ENCODE peak calls at places on chromosomes 12 and 14, in six cellular contexts. One of them, this sample, is unnamed. For H3K9me3, the result is how much of the 10 kb centered on the place peaks cover.

GRCh38 chr12:122411537-122411936 is 10.9 kb downstream of the CLIP1 start:
- DNase-seq in IMR-90: no peak
- DNase-seq in thoracic aorta: no peak
- DNase-seq in effector memory CD4-positive, alpha-beta T cell: no peak
- DNase-seq in CD4-positive, alpha-beta T cell: no peak
- DNase-seq in sigmoid colon: peak
- DNase-seq in this sample: no peak

GRCh38 chr12:61362037-61362436 is 898.2 kb upstream of the USP15 start:
- DNase-seq in IMR-90: no peak
- DNase-seq in thoracic aorta: no peak
- DNase-seq in effector memory CD4-positive, alpha-beta T cell: no peak
- DNase-seq in CD4-positive, alpha-beta T cell: no peak
- DNase-seq in sigmoid colon: no peak
- DNase-seq in this sample: no peak

GRCh38 chr14:34088918-34089317 is 138.0 kb upstream of the EGLN3 start:
- DNase-seq in IMR-90: no peak
- DNase-seq in thoracic aorta: no peak
- DNase-seq in effector memory CD4-positive, alpha-beta T cell: no peak
- DNase-seq in CD4-positive, alpha-beta T cell: no peak
- DNase-seq in sigmoid colon: no peak
- DNase-seq in this sample: no peak

GRCh38 chr14:72291908-72292688 is 359.9 kb downstream of the RGS6 start:
- DNase-seq in IMR-90: peak
- DNase-seq in thoracic aorta: no peak
- DNase-seq in effector memory CD4-positive, alpha-beta T cell: no peak
- DNase-seq in CD4-positive, alpha-beta T cell: no peak
- DNase-seq in sigmoid colon: no peak
- DNase-seq in this sample: no peak

GRCh38 chr12:54215990-54216579 is 27.3 kb upstream of the SMUG1 start:
- DNase-seq in IMR-90: no peak
- DNase-seq in thoracic aorta: no peak
- DNase-seq in effector memory CD4-positive, alpha-beta T cell: peak
- DNase-seq in CD4-positive, alpha-beta T cell: no peak
- DNase-seq in sigmoid colon: no peak
- DNase-seq in this sample: peak

GRCh38 chr14:104223101-104223809 is 84.9 kb downstream of the KIF26A start:
- DNase-seq in IMR-90: no peak
- DNase-seq in thoracic aorta: no peak
- DNase-seq in effector memory CD4-positive, alpha-beta T cell: no peak
- DNase-seq in CD4-positive, alpha-beta T cell: no peak
- DNase-seq in sigmoid colon: no peak
- DNase-seq in this sample: no peak

GRCh38 chr12:71438670-71439361 is 782 bp upstream of the LGR5 start:
- DNase-seq in IMR-90: no peak
- DNase-seq in thoracic aorta: no peak
- DNase-seq in effector memory CD4-positive, alpha-beta T cell: no peak
- DNase-seq in CD4-positive, alpha-beta T cell: no peak
- DNase-seq in sigmoid colon: no peak
- DNase-seq in this sample: no peak

GRCh38 chr12:56801661-56802622 is 38.8 kb downstream of the HSD17B6 start:
- DNase-seq in IMR-90: no peak
- DNase-seq in thoracic aorta: no peak
- DNase-seq in effector memory CD4-positive, alpha-beta T cell: no peak
- DNase-seq in CD4-positive, alpha-beta T cell: no peak
- DNase-seq in sigmoid colon: no peak
- DNase-seq in this sample: no peak

GRCh38 chr14:37034410-37035285 is 137.8 kb downstream of the SLC25A21 start:
- DNase-seq in IMR-90: peak
- DNase-seq in thoracic aorta: no peak
- DNase-seq in effector memory CD4-positive, alpha-beta T cell: no peak
- DNase-seq in CD4-positive, alpha-beta T cell: no peak
- DNase-seq in sigmoid colon: no peak
- DNase-seq in this sample: no peak

GRCh38 chr14:51529731-51530130 is 122.0 kb upstream of the FRMD6 start:
- DNase-seq in IMR-90: no peak
- DNase-seq in thoracic aorta: no peak
- DNase-seq in effector memory CD4-positive, alpha-beta T cell: no peak
- DNase-seq in CD4-positive, alpha-beta T cell: no peak
- DNase-seq in sigmoid colon: no peak
- DNase-seq in this sample: no peak

GRCh38 chr12:111597731-111598636 is 1.1 kb downstream of the ATXN2 start:
- DNase-seq in IMR-90: no peak
- DNase-seq in thoracic aorta: no peak
- DNase-seq in effector memory CD4-positive, alpha-beta T cell: peak
- DNase-seq in CD4-positive, alpha-beta T cell: no peak
- DNase-seq in sigmoid colon: peak
- DNase-seq in this sample: peak

GRCh38 chr12:28172434-28173030 is 17.7 kb upstream of the CCDC91 start:
- DNase-seq in IMR-90: peak
- DNase-seq in thoracic aorta: no peak
- DNase-seq in effector memory CD4-positive, alpha-beta T cell: no peak
- DNase-seq in CD4-positive, alpha-beta T cell: no peak
- DNase-seq in sigmoid colon: no peak
- DNase-seq in this sample: no peak

GRCh38 chr12:121676190-121676589 is 6.7 kb upstream of the MORN3 start:
- DNase-seq in IMR-90: no peak
- DNase-seq in thoracic aorta: no peak
- DNase-seq in effector memory CD4-positive, alpha-beta T cell: no peak
- DNase-seq in CD4-positive, alpha-beta T cell: no peak
- DNase-seq in sigmoid colon: no peak
- DNase-seq in this sample: no peak

GRCh38 chr14:21505009-21505553 is 6.1 kb downstream of the METTL3 start:
- DNase-seq in IMR-90: no peak
- DNase-seq in thoracic aorta: no peak
- DNase-seq in effector memory CD4-positive, alpha-beta T cell: no peak
- DNase-seq in CD4-positive, alpha-beta T cell: no peak
- DNase-seq in sigmoid colon: no peak
- DNase-seq in this sample: no peak

GRCh38 chr12:111411187-111411764 is 5.6 kb downstream of the SH2B3 start:
- DNase-seq in IMR-90: no peak
- DNase-seq in thoracic aorta: no peak
- DNase-seq in effector memory CD4-positive, alpha-beta T cell: no peak
- DNase-seq in CD4-positive, alpha-beta T cell: no peak
- DNase-seq in sigmoid colon: no peak
- DNase-seq in this sample: no peak

GRCh38 chr12:104168596-104168995 is 30.6 kb upstream of the NFYB start:
- DNase-seq in IMR-90: no peak
- DNase-seq in thoracic aorta: no peak
- DNase-seq in effector memory CD4-positive, alpha-beta T cell: no peak
- DNase-seq in CD4-positive, alpha-beta T cell: no peak
- DNase-seq in sigmoid colon: no peak
- DNase-seq in this sample: no peak

GRCh38 chr12:95674631-95675030 is 115.9 kb downstream of the NTN4 start:
- DNase-seq in IMR-90: no peak
- DNase-seq in thoracic aorta: no peak
- DNase-seq in effector memory CD4-positive, alpha-beta T cell: no peak
- DNase-seq in CD4-positive, alpha-beta T cell: no peak
- DNase-seq in sigmoid colon: no peak
- DNase-seq in this sample: no peak

GRCh38 chr12:104793968-104794367 is 164.1 kb downstream of the SLC41A2 start:
- DNase-seq in IMR-90: no peak
- DNase-seq in thoracic aorta: no peak
- DNase-seq in effector memory CD4-positive, alpha-beta T cell: no peak
- DNase-seq in CD4-positive, alpha-beta T cell: no peak
- DNase-seq in sigmoid colon: no peak
- DNase-seq in this sample: no peak

GRCh38 chr14:104554608-104555401 is 24.8 kb upstream of the C14orf180 start:
- DNase-seq in IMR-90: no peak
- DNase-seq in thoracic aorta: no peak
- DNase-seq in effector memory CD4-positive, alpha-beta T cell: no peak
- DNase-seq in CD4-positive, alpha-beta T cell: no peak
- DNase-seq in sigmoid colon: peak
- DNase-seq in this sample: peak

GRCh38 chr14:90782892-90783291 is 33.3 kb downstream of the TTC7B start:
- DNase-seq in IMR-90: no peak
- DNase-seq in thoracic aorta: no peak
- DNase-seq in effector memory CD4-positive, alpha-beta T cell: no peak
- DNase-seq in CD4-positive, alpha-beta T cell: no peak
- DNase-seq in sigmoid colon: peak
- DNase-seq in this sample: no peak

DNA sequence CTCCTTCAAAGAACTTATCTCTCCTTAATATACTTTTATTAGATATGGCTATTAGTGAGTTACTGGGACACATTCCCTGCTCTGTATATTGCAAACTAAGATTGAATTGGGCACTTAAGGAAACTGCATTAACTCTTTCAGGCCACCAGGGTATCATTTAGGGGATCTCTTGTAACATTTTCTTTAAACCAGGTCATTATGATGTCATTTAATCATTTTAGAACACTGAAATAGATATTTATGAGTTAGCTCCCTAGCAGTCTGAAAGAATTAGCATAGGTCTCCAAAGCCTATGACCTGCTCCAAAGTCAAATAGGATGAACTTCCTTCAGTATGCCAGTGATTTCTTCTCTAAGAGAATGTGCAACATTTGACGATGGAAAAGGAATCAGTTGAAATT is 506.9 kb downstream of the FOXG1 start:
- DNase-seq in IMR-90: no peak
- DNase-seq in thoracic aorta: no peak
- DNase-seq in effector memory CD4-positive, alpha-beta T cell: no peak
- DNase-seq in CD4-positive, alpha-beta T cell: no peak
- DNase-seq in sigmoid colon: no peak
- DNase-seq in this sample: no peak
- H3K9me3 ChIP-seq in IMR-90: under half
- H3K9me3 ChIP-seq in thoracic aorta: under half
- H3K9me3 ChIP-seq in effector memory CD4-positive, alpha-beta T cell: under half
- H3K9me3 ChIP-seq in CD4-positive, alpha-beta T cell: under half
- H3K9me3 ChIP-seq in sigmoid colon: under half
- H3K9me3 ChIP-seq in this sample: under half

GRCh38 chr14:105711841-105712460 is 185.6 kb downstream of the TMEM121 start:
- DNase-seq in IMR-90: no peak
- DNase-seq in thoracic aorta: no peak
- DNase-seq in effector memory CD4-positive, alpha-beta T cell: no peak
- DNase-seq in CD4-positive, alpha-beta T cell: no peak
- DNase-seq in sigmoid colon: no peak
- DNase-seq in this sample: no peak

GRCh38 chr14:105711058-105711620 is 184.8 kb downstream of the TMEM121 start:
- DNase-seq in IMR-90: no peak
- DNase-seq in thoracic aorta: no peak
- DNase-seq in effector memory CD4-positive, alpha-beta T cell: no peak
- DNase-seq in CD4-positive, alpha-beta T cell: no peak
- DNase-seq in sigmoid colon: no peak
- DNase-seq in this sample: no peak

GRCh38 chr14:105709281-105710118 is 183.1 kb downstream of the TMEM121 start:
- DNase-seq in IMR-90: no peak
- DNase-seq in thoracic aorta: no peak
- DNase-seq in effector memory CD4-positive, alpha-beta T cell: no peak
- DNase-seq in CD4-positive, alpha-beta T cell: no peak
- DNase-seq in sigmoid colon: no peak
- DNase-seq in this sample: no peak

DNA sequence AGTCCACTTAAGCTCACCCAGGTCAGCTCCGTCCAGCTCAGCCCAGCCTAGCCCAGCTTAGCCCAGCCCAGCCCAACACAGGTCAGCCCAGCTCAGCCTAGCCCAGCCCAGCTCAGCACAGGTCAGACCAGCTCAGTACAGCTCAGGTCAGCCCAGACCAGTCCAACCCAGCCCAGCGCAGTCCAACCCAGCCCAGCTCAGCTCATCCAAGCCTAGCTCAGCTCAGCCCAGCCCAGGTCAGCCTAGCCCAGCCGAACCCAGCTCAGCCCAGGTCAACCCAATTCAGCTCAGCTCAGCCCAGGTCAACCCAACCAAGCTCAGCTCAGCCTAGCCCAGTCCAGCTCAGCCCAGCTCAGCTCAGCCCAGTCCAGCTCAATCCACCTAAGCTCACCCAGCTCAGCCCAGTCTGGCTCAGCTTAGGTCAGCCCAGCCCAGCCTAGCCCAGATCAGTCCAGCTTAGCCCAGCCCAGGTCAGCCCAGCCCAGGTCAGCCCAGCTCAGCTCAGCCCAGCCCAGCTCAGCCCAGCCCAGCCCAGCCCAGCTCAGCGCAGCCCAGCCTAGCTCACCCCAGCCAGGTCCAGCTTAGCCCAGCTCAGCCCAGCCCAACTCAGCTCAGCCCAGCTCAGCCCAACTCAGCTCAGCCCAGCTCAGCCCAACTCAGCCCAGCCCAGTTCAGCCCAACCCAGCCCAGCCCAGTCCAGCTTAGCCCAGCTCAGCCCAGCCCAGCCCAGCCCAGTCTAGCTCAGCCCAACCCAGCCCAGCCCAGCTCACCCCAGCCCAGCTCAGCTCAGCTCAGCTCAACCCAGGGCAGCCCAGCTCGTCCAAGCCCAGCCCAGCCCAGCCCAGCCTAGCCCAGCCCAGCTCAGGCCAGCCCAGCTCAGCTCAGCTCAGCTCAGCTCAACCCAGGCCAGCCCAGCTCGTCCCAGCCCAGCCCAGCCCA is 184.0 kb downstream of the TMEM121 start:
- DNase-seq in IMR-90: no peak
- DNase-seq in thoracic aorta: no peak
- DNase-seq in effector memory CD4-positive, alpha-beta T cell: no peak
- DNase-seq in CD4-positive, alpha-beta T cell: no peak
- DNase-seq in sigmoid colon: no peak
- DNase-seq in this sample: no peak
- H3K9me3 ChIP-seq in IMR-90: under half
- H3K9me3 ChIP-seq in thoracic aorta: under half
- H3K9me3 ChIP-seq in effector memory CD4-positive, alpha-beta T cell: under half
- H3K9me3 ChIP-seq in CD4-positive, alpha-beta T cell: under half
- H3K9me3 ChIP-seq in sigmoid colon: under half
- H3K9me3 ChIP-seq in this sample: under half

DNA sequence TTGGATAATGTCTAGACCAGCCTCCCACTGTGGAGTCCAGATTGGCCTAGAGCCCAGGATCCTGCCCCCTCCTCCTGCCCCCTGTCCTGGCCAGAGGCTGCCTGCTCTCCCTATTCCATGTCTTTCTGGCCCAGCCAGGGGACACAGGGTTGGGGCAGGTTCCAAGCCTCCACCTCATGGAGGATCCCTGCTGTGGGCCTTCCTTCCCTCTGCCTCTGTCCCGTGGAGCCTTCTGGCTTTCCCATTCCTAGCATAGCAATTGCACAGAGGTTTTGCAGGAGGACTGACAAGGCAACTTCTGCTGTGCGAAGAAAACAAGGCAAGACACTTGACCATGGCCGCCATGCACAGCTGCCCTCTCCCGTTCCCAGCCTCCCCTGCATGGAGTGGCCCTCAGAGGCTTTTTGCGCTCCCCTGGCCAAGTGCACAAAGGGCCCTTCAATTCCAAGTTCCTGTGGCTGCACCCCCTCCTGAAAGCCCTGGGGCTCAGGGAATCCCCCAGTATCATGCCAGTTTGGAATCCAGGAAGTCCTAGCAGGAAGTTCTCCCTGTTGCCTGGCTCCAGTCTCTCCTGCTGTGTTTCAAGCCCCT is 42.1 kb downstream of the KRT80 start:
- DNase-seq in IMR-90: no peak
- DNase-seq in thoracic aorta: no peak
- DNase-seq in effector memory CD4-positive, alpha-beta T cell: no peak
- DNase-seq in CD4-positive, alpha-beta T cell: no peak
- DNase-seq in sigmoid colon: peak
- DNase-seq in this sample: no peak
- H3K9me3 ChIP-seq in IMR-90: under half
- H3K9me3 ChIP-seq in thoracic aorta: under half
- H3K9me3 ChIP-seq in effector memory CD4-positive, alpha-beta T cell: under half
- H3K9me3 ChIP-seq in CD4-positive, alpha-beta T cell: under half
- H3K9me3 ChIP-seq in sigmoid colon: under half
- H3K9me3 ChIP-seq in this sample: under half

DNA sequence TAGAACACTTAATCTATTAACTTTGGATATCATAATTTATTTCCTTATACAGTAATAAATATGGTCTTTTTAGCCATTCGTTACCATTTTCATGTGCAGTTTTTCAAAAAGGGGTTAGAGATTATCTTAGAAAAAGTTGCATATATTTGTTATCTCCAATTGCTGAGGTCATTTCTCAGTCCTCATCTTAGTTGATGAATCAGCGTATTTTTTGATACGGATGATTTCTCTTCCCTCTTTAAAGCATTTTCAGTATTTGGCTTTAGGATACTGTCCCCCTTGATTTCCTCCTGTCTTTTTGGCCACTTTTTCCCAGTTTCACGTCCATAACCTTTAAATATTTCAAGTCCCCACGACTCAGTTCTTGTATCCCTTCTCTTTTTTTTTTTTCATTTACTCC is 21.8 kb downstream of the DNAL1 start:
- DNase-seq in IMR-90: no peak
- DNase-seq in thoracic aorta: no peak
- DNase-seq in effector memory CD4-positive, alpha-beta T cell: no peak
- DNase-seq in CD4-positive, alpha-beta T cell: no peak
- DNase-seq in sigmoid colon: no peak
- DNase-seq in this sample: no peak
- H3K9me3 ChIP-seq in IMR-90: under half
- H3K9me3 ChIP-seq in thoracic aorta: under half
- H3K9me3 ChIP-seq in effector memory CD4-positive, alpha-beta T cell: under half
- H3K9me3 ChIP-seq in CD4-positive, alpha-beta T cell: under half
- H3K9me3 ChIP-seq in sigmoid colon: under half
- H3K9me3 ChIP-seq in this sample: under half